ENCODE peak calls at places on chromosomes 7 and 10, in eight cellular contexts. One of them, this sample, is unnamed.

GRCh38 chr10:68560201-68560915 is at the start of gene TET1:
- DNase-seq in EL: peak; percentile 71
- DNase-seq in AG08396: peak; percentile 77
- DNase-seq in fibroblast of mammary gland: peak; percentile 64
- DNase-seq in BE2C: peak; percentile 76
- DNase-seq in GM10248: peak; percentile 31
- DNase-seq in NCI-H748 treated with DMSO at 0.1 percent for 48 hours: no peak
- DNase-seq in non-pigmented ciliary epithelial cell: no peak
- DNase-seq in this sample: peak; percentile 53

GRCh38 chr7:112306903-112307302 is 100.4 kb downstream of the ZNF277 start:
- DNase-seq in EL: no peak
- DNase-seq in AG08396: no peak
- DNase-seq in fibroblast of mammary gland: no peak
- DNase-seq in BE2C: no peak
- DNase-seq in GM10248: no peak
- DNase-seq in NCI-H748 treated with DMSO at 0.1 percent for 48 hours: no peak
- DNase-seq in non-pigmented ciliary epithelial cell: no peak
- DNase-seq in this sample: no peak

GRCh38 chr7:100801833-100802568 is 25.3 kb downstream of the EPHB4 start:
- DNase-seq in EL: peak; percentile 99
- DNase-seq in AG08396: peak; percentile 78
- DNase-seq in fibroblast of mammary gland: peak; percentile 73
- DNase-seq in BE2C: peak; percentile 91
- DNase-seq in GM10248: peak; percentile 17
- DNase-seq in NCI-H748 treated with DMSO at 0.1 percent for 48 hours: no peak
- DNase-seq in non-pigmented ciliary epithelial cell: peak; percentile 42
- DNase-seq in this sample: peak; percentile 85

GRCh38 chr7:124566576-124566975 is 199.0 kb downstream of the GPR37 start:
- DNase-seq in EL: peak; percentile 94
- DNase-seq in AG08396: peak; percentile 4
- DNase-seq in fibroblast of mammary gland: no peak
- DNase-seq in BE2C: no peak
- DNase-seq in GM10248: no peak
- DNase-seq in NCI-H748 treated with DMSO at 0.1 percent for 48 hours: no peak
- DNase-seq in non-pigmented ciliary epithelial cell: peak; percentile 35
- DNase-seq in this sample: peak; percentile 34

GRCh38 chr10:89845541-89846275 is 144.3 kb downstream of the KIF20B start:
- DNase-seq in EL: peak; percentile 51
- DNase-seq in AG08396: no peak
- DNase-seq in fibroblast of mammary gland: peak; percentile 47
- DNase-seq in BE2C: no peak
- DNase-seq in GM10248: no peak
- DNase-seq in NCI-H748 treated with DMSO at 0.1 percent for 48 hours: no peak
- DNase-seq in non-pigmented ciliary epithelial cell: peak; percentile 26
- DNase-seq in this sample: no peak

GRCh38 chr7:74388880-74389415 is 64.8 kb upstream of the GTF2IRD1 start:
- DNase-seq in EL: no peak
- DNase-seq in AG08396: no peak
- DNase-seq in fibroblast of mammary gland: no peak
- DNase-seq in BE2C: no peak
- DNase-seq in GM10248: no peak
- DNase-seq in NCI-H748 treated with DMSO at 0.1 percent for 48 hours: no peak
- DNase-seq in non-pigmented ciliary epithelial cell: no peak
- DNase-seq in this sample: no peak

GRCh38 chr10:2978574-2979266 is 88.6 kb upstream of the PFKP start:
- DNase-seq in EL: no peak
- DNase-seq in AG08396: no peak
- DNase-seq in fibroblast of mammary gland: no peak
- DNase-seq in BE2C: no peak
- DNase-seq in GM10248: no peak
- DNase-seq in NCI-H748 treated with DMSO at 0.1 percent for 48 hours: no peak
- DNase-seq in non-pigmented ciliary epithelial cell: no peak
- DNase-seq in this sample: no peak

GRCh38 chr7:12212051-12212485 is 974 bp downstream of the TMEM106B start:
- DNase-seq in EL: peak; percentile 10
- DNase-seq in AG08396: no peak
- DNase-seq in fibroblast of mammary gland: peak; percentile 25
- DNase-seq in BE2C: peak; percentile 48
- DNase-seq in GM10248: no peak
- DNase-seq in NCI-H748 treated with DMSO at 0.1 percent for 48 hours: peak; percentile 41
- DNase-seq in non-pigmented ciliary epithelial cell: no peak
- DNase-seq in this sample: no peak

GRCh38 chr10:132308588-132309451 is 1.1 kb upstream of the STK32C start:
- DNase-seq in EL: no peak
- DNase-seq in AG08396: no peak
- DNase-seq in fibroblast of mammary gland: no peak
- DNase-seq in BE2C: no peak
- DNase-seq in GM10248: peak; percentile 15
- DNase-seq in NCI-H748 treated with DMSO at 0.1 percent for 48 hours: no peak
- DNase-seq in non-pigmented ciliary epithelial cell: no peak
- DNase-seq in this sample: no peak

GRCh38 chr7:84194484-84195260 is at the start of gene SEMA3A:
- DNase-seq in EL: peak; percentile 86
- DNase-seq in AG08396: peak; percentile 59
- DNase-seq in fibroblast of mammary gland: peak; percentile 78
- DNase-seq in BE2C: peak; percentile 54
- DNase-seq in GM10248: no peak
- DNase-seq in NCI-H748 treated with DMSO at 0.1 percent for 48 hours: peak; percentile 34
- DNase-seq in non-pigmented ciliary epithelial cell: peak; percentile 69
- DNase-seq in this sample: peak; percentile 54

GRCh38 chr7:17706734-17707133 is 233.6 kb downstream of the SNX13 start:
- DNase-seq in EL: peak; percentile 73
- DNase-seq in AG08396: peak; percentile 48
- DNase-seq in fibroblast of mammary gland: peak; percentile 78
- DNase-seq in BE2C: peak; percentile 59
- DNase-seq in GM10248: peak; percentile 35
- DNase-seq in NCI-H748 treated with DMSO at 0.1 percent for 48 hours: peak; percentile 12
- DNase-seq in non-pigmented ciliary epithelial cell: peak; percentile 43
- DNase-seq in this sample: peak; percentile 39

GRCh38 chr10:11381023-11381422 is 230.4 kb downstream of the USP6NL start:
- DNase-seq in EL: peak; percentile 6
- DNase-seq in AG08396: no peak
- DNase-seq in fibroblast of mammary gland: peak; percentile 57
- DNase-seq in BE2C: no peak
- DNase-seq in GM10248: no peak
- DNase-seq in NCI-H748 treated with DMSO at 0.1 percent for 48 hours: no peak
- DNase-seq in non-pigmented ciliary epithelial cell: no peak
- DNase-seq in this sample: no peak

GRCh38 chr10:59336632-59337031 is 25.7 kb downstream of the FAM13C start:
- DNase-seq in EL: peak; percentile 4
- DNase-seq in AG08396: peak; percentile 31
- DNase-seq in fibroblast of mammary gland: peak; percentile 85
- DNase-seq in BE2C: no peak
- DNase-seq in GM10248: no peak
- DNase-seq in NCI-H748 treated with DMSO at 0.1 percent for 48 hours: no peak
- DNase-seq in non-pigmented ciliary epithelial cell: no peak
- DNase-seq in this sample: no peak

GRCh38 chr7:129952164-129952652 is 552 bp downstream of the UBE2H start:
- DNase-seq in EL: peak; percentile 47
- DNase-seq in AG08396: peak; percentile 43
- DNase-seq in fibroblast of mammary gland: peak; percentile 14
- DNase-seq in BE2C: peak; percentile 27
- DNase-seq in GM10248: peak; percentile 50
- DNase-seq in NCI-H748 treated with DMSO at 0.1 percent for 48 hours: no peak
- DNase-seq in non-pigmented ciliary epithelial cell: no peak
- DNase-seq in this sample: peak; percentile 12

GRCh38 chr10:97774811-97775294 is 3.1 kb upstream of the SFRP5 start:
- DNase-seq in EL: no peak
- DNase-seq in AG08396: no peak
- DNase-seq in fibroblast of mammary gland: no peak
- DNase-seq in BE2C: no peak
- DNase-seq in GM10248: no peak
- DNase-seq in NCI-H748 treated with DMSO at 0.1 percent for 48 hours: no peak
- DNase-seq in non-pigmented ciliary epithelial cell: no peak
- DNase-seq in this sample: no peak

GRCh38 chr10:13100349-13101294 is 659 bp downstream of the OPTN start:
- DNase-seq in EL: peak; percentile 40
- DNase-seq in AG08396: peak; percentile 30
- DNase-seq in fibroblast of mammary gland: peak; percentile 31
- DNase-seq in BE2C: no peak
- DNase-seq in GM10248: peak; percentile 38
- DNase-seq in NCI-H748 treated with DMSO at 0.1 percent for 48 hours: peak; percentile 2
- DNase-seq in non-pigmented ciliary epithelial cell: no peak
- DNase-seq in this sample: no peak

GRCh38 chr10:36515313-36515712 is 610.1 kb upstream of the ANKRD30A start:
- DNase-seq in EL: no peak
- DNase-seq in AG08396: no peak
- DNase-seq in fibroblast of mammary gland: peak; percentile 58
- DNase-seq in BE2C: peak; percentile 54
- DNase-seq in GM10248: no peak
- DNase-seq in NCI-H748 treated with DMSO at 0.1 percent for 48 hours: no peak
- DNase-seq in non-pigmented ciliary epithelial cell: no peak
- DNase-seq in this sample: no peak

GRCh38 chr7:68963547-68963946 is 634.7 kb upstream of the AUTS2 start:
- DNase-seq in EL: peak; percentile 0
- DNase-seq in AG08396: no peak
- DNase-seq in fibroblast of mammary gland: peak; percentile 70
- DNase-seq in BE2C: no peak
- DNase-seq in GM10248: no peak
- DNase-seq in NCI-H748 treated with DMSO at 0.1 percent for 48 hours: no peak
- DNase-seq in non-pigmented ciliary epithelial cell: peak; percentile 68
- DNase-seq in this sample: no peak

GRCh38 chr10:119526606-119527592 is 15.6 kb downstream of the RGS10 start:
- DNase-seq in EL: no peak
- DNase-seq in AG08396: no peak
- DNase-seq in fibroblast of mammary gland: no peak
- DNase-seq in BE2C: no peak
- DNase-seq in GM10248: no peak
- DNase-seq in NCI-H748 treated with DMSO at 0.1 percent for 48 hours: no peak
- DNase-seq in non-pigmented ciliary epithelial cell: no peak
- DNase-seq in this sample: no peak

GRCh38 chr10:103692421-103693069 is 162.8 kb downstream of the SH3PXD2A start:
- DNase-seq in EL: no peak
- DNase-seq in AG08396: no peak
- DNase-seq in fibroblast of mammary gland: no peak
- DNase-seq in BE2C: no peak
- DNase-seq in GM10248: peak; percentile 88
- DNase-seq in NCI-H748 treated with DMSO at 0.1 percent for 48 hours: no peak
- DNase-seq in non-pigmented ciliary epithelial cell: no peak
- DNase-seq in this sample: no peak

GRCh38 chr7:27576360-27576944 is 86.2 kb downstream of the HIBADH start:
- DNase-seq in EL: peak; percentile 55
- DNase-seq in AG08396: peak; percentile 17
- DNase-seq in fibroblast of mammary gland: peak; percentile 58
- DNase-seq in BE2C: no peak
- DNase-seq in GM10248: peak; percentile 24
- DNase-seq in NCI-H748 treated with DMSO at 0.1 percent for 48 hours: peak; percentile 46
- DNase-seq in non-pigmented ciliary epithelial cell: no peak
- DNase-seq in this sample: peak; percentile 33

GRCh38 chr7:95883208-95883607 is 110.9 kb downstream of the DYNC1I1 start:
- DNase-seq in EL: no peak
- DNase-seq in AG08396: no peak
- DNase-seq in fibroblast of mammary gland: no peak
- DNase-seq in BE2C: no peak
- DNase-seq in GM10248: no peak
- DNase-seq in NCI-H748 treated with DMSO at 0.1 percent for 48 hours: no peak
- DNase-seq in non-pigmented ciliary epithelial cell: no peak
- DNase-seq in this sample: peak; percentile 86

GRCh38 chr7:36048141-36048901 is 104.7 kb upstream of the EEPD1 start:
- DNase-seq in EL: peak; percentile 91
- DNase-seq in AG08396: peak; percentile 66
- DNase-seq in fibroblast of mammary gland: peak; percentile 96
- DNase-seq in BE2C: no peak
- DNase-seq in GM10248: no peak
- DNase-seq in NCI-H748 treated with DMSO at 0.1 percent for 48 hours: no peak
- DNase-seq in non-pigmented ciliary epithelial cell: peak; percentile 58
- DNase-seq in this sample: peak; percentile 78

GRCh38 chr7:70566659-70567058 is 565.3 kb upstream of the GALNT17 start:
- DNase-seq in EL: no peak
- DNase-seq in AG08396: no peak
- DNase-seq in fibroblast of mammary gland: no peak
- DNase-seq in BE2C: no peak
- DNase-seq in GM10248: no peak
- DNase-seq in NCI-H748 treated with DMSO at 0.1 percent for 48 hours: no peak
- DNase-seq in non-pigmented ciliary epithelial cell: no peak
- DNase-seq in this sample: no peak

GRCh38 chr10:12679636-12680035 is 321.9 kb downstream of the CCDC3 start:
- DNase-seq in EL: no peak
- DNase-seq in AG08396: no peak
- DNase-seq in fibroblast of mammary gland: no peak
- DNase-seq in BE2C: no peak
- DNase-seq in GM10248: no peak
- DNase-seq in NCI-H748 treated with DMSO at 0.1 percent for 48 hours: no peak
- DNase-seq in non-pigmented ciliary epithelial cell: no peak
- DNase-seq in this sample: no peak

GRCh38 chr10:12358863-12359647 is 9.7 kb downstream of the CAMK1D start:
- DNase-seq in EL: no peak
- DNase-seq in AG08396: no peak
- DNase-seq in fibroblast of mammary gland: no peak
- DNase-seq in BE2C: no peak
- DNase-seq in GM10248: no peak
- DNase-seq in NCI-H748 treated with DMSO at 0.1 percent for 48 hours: no peak
- DNase-seq in non-pigmented ciliary epithelial cell: no peak
- DNase-seq in this sample: no peak

GRCh38 chr7:51160990-51161615 is 155.5 kb downstream of the COBL start:
- DNase-seq in EL: peak; percentile 61
- DNase-seq in AG08396: peak; percentile 77
- DNase-seq in fibroblast of mammary gland: peak; percentile 78
- DNase-seq in BE2C: peak; percentile 71
- DNase-seq in GM10248: peak; percentile 51
- DNase-seq in NCI-H748 treated with DMSO at 0.1 percent for 48 hours: peak; percentile 55
- DNase-seq in non-pigmented ciliary epithelial cell: peak; percentile 43
- DNase-seq in this sample: peak; percentile 57

GRCh38 chr7:138890782-138891445 is 90.3 kb downstream of the KIAA1549 start:
- DNase-seq in EL: peak; percentile 91
- DNase-seq in AG08396: no peak
- DNase-seq in fibroblast of mammary gland: peak; percentile 69
- DNase-seq in BE2C: peak; percentile 68
- DNase-seq in GM10248: no peak
- DNase-seq in NCI-H748 treated with DMSO at 0.1 percent for 48 hours: peak; percentile 22
- DNase-seq in non-pigmented ciliary epithelial cell: no peak
- DNase-seq in this sample: no peak

GRCh38 chr7:151060416-151061234 is 1.2 kb downstream of the SLC4A2 start:
- DNase-seq in EL: peak; percentile 60
- DNase-seq in AG08396: peak; percentile 51
- DNase-seq in fibroblast of mammary gland: peak; percentile 36
- DNase-seq in BE2C: peak; percentile 56
- DNase-seq in GM10248: no peak
- DNase-seq in NCI-H748 treated with DMSO at 0.1 percent for 48 hours: no peak
- DNase-seq in non-pigmented ciliary epithelial cell: no peak
- DNase-seq in this sample: no peak

GRCh38 chr10:92830478-92831389 is 17.6 kb upstream of the EXOC6 start:
- DNase-seq in EL: no peak
- DNase-seq in AG08396: no peak
- DNase-seq in fibroblast of mammary gland: no peak
- DNase-seq in BE2C: no peak
- DNase-seq in GM10248: peak; percentile 18
- DNase-seq in NCI-H748 treated with DMSO at 0.1 percent for 48 hours: no peak
- DNase-seq in non-pigmented ciliary epithelial cell: no peak
- DNase-seq in this sample: no peak

GRCh38 chr10:78905015-78905939 is 163.5 kb upstream of the ZMIZ1 start:
- DNase-seq in EL: no peak
- DNase-seq in AG08396: no peak
- DNase-seq in fibroblast of mammary gland: no peak
- DNase-seq in BE2C: no peak
- DNase-seq in GM10248: no peak
- DNase-seq in NCI-H748 treated with DMSO at 0.1 percent for 48 hours: no peak
- DNase-seq in non-pigmented ciliary epithelial cell: no peak
- DNase-seq in this sample: no peak

GRCh38 chr10:71083457-71083975 is 128.9 kb upstream of the UNC5B start:
- DNase-seq in EL: no peak
- DNase-seq in AG08396: no peak
- DNase-seq in fibroblast of mammary gland: no peak
- DNase-seq in BE2C: no peak
- DNase-seq in GM10248: no peak
- DNase-seq in NCI-H748 treated with DMSO at 0.1 percent for 48 hours: no peak
- DNase-seq in non-pigmented ciliary epithelial cell: no peak
- DNase-seq in this sample: no peak